ENCODE peak calls at places on chromosomes 13 and 19, in five cellular contexts. O is endothelial cell; Q is ovary; P is activated CD4-positive, alpha-beta T cell treated with anti-CD3 and anti-CD28 coated beads for 1 hour; E is NCI-H1436. F is an unnamed sample.

GRCh38 chr13:51632643-51633357 is 48.5 kb downstream of the WDFY2 start:
- DNase-seq in P (no peak), E (no peak), Q (no peak), O (peak), F (no peak)

GRCh38 chr13:72853000-72853399 is 71.1 kb downstream of the PIBF1 start:
- DNase-seq in O (no peak), Q (no peak), E (no peak), P (no peak), F (no peak)

GRCh38 chr13:29859971-29860370 is 9.6 kb upstream of the UBL3 start:
- DNase-seq in P (no peak), E (no peak), O (no peak), Q (no peak), F (no peak)

GRCh38 chr13:40550130-40550529 is 116.3 kb downstream of the FOXO1 start:
- DNase-seq in P (no peak), Q (no peak), E (no peak), O (no peak), F (no peak)

GRCh38 chr13:109770436-109770835 is 15.9 kb downstream of the IRS2 start:
- DNase-seq in Q (no peak), O (no peak), E (no peak), P (no peak), F (no peak)

GRCh38 chr13:19117913-19118739 is 63.5 kb downstream of the TUBA3C start:
- DNase-seq in P (no peak), O (no peak), Q (no peak), E (no peak), F (no peak)

GRCh38 chr19:6997679-6998445 is 23.4 kb downstream of the MBD3L2B start:
- DNase-seq in Q (no peak), E (no peak), O (no peak), P (no peak), F (no peak)

GRCh38 chr13:108005231-108005630 is 210.1 kb downstream of the LIG4 start:
- DNase-seq in E (no peak), P (no peak), O (no peak), Q (no peak), F (no peak)

GRCh38 chr19:41882568-41883462 is at the start of gene ARHGEF1:
- DNase-seq in Q (peak), E (no peak), O (peak), P (peak), F (peak)

F was measured in adrenal gland.